ENCODE peak calls at places on chromosomes 11 and 22, in four cellular contexts. H is HepG2, Q is HEK293T, L is GM12878. O is an unnamed sample.

GRCh38 chr11:36195496-36196346 is 93.5 kb downstream of the COMMD9 start:
- DNase-seq in H (no peak), Q (no peak), L (no peak), O (no peak)

GRCh38 chr11:68857037-68857586 is 15.4 kb upstream of the CPT1A start:
- DNase-seq in H (no peak), Q (no peak), L (no peak), O (no peak)

GRCh38 chr11:2569321-2569721 is 124.5 kb downstream of the KCNQ1 start:
- DNase-seq in H (no peak), Q (no peak), L (no peak), O (no peak)

GRCh38 chr11:130121430-130121978 is 38.1 kb upstream of the ST14 start:
- DNase-seq in H (no peak), Q (no peak), L (no peak), O (no peak)

GRCh38 chr11:44916797-44917196 is 33.9 kb downstream of the TP53I11 start:
- DNase-seq in H (no peak), Q (no peak), L (peak; percentile 25), O (no peak)

GRCh38 chr11:66459138-66459778 is 7.4 kb upstream of the PELI3 start:
- DNase-seq in H (no peak), Q (no peak), L (peak; percentile 70), O (no peak)

GRCh38 chr11:30878400-30878799 is 292.2 kb upstream of the MPPED2 start:
- DNase-seq in H (no peak), Q (no peak), L (no peak), O (no peak)

GRCh38 chr11:82732348-82732733 is 1.3 kb downstream of the FAM181B start:
- DNase-seq in H (no peak), Q (no peak), L (no peak), O (no peak)

GRCh38 chr22:42500164-42500835 is 19.3 kb downstream of the RRP7A start:
- DNase-seq in H (no peak), Q (peak; percentile 31), L (peak; percentile 37), O (peak; percentile 95)

GRCh38 chr11:26333906-26334305 is 2.0 kb downstream of the ANO3 start:
- DNase-seq in H (no peak), Q (no peak), L (no peak), O (no peak)

GRCh38 chr11:99795999-99796398 is 775.2 kb downstream of the CNTN5 start:
- DNase-seq in H (no peak), Q (no peak), L (no peak), O (no peak)

GRCh38 chr11:95035316-95035715 is 10.3 kb downstream of the KDM4E start:
- DNase-seq in H (no peak), Q (no peak), L (no peak), O (no peak)

GRCh38 chr11:26229270-26229669 is 102.7 kb upstream of the ANO3 start:
- DNase-seq in H (no peak), Q (no peak), L (no peak), O (no peak)

GRCh38 chr11:123219066-123219697 is 24.1 kb upstream of the CLMP start:
- DNase-seq in H (no peak), Q (no peak), L (no peak), O (no peak)

GRCh38 chr11:65489706-65490310 is 9.0 kb upstream of the MALAT1 start:
- DNase-seq in H (peak; percentile 89), Q (no peak), L (no peak), O (no peak)

GRCh38 chr22:46625113-46625842 is 5.1 kb downstream of the GRAMD4 start:
- DNase-seq in H (no peak), Q (no peak), L (no peak), O (no peak)
- TF ChIP-seq FOXK2 in H (no peak), Q (no peak), L (no peak), O (no peak)

GRCh38 chr11:77474509-77475070 is 696 bp upstream of the PAK1 start:
- DNase-seq in H (no peak), Q (no peak), L (no peak), O (no peak)
- TF ChIP-seq FOXK2 in H (no peak), Q (no peak), L (no peak), O (no peak)

DNA sequence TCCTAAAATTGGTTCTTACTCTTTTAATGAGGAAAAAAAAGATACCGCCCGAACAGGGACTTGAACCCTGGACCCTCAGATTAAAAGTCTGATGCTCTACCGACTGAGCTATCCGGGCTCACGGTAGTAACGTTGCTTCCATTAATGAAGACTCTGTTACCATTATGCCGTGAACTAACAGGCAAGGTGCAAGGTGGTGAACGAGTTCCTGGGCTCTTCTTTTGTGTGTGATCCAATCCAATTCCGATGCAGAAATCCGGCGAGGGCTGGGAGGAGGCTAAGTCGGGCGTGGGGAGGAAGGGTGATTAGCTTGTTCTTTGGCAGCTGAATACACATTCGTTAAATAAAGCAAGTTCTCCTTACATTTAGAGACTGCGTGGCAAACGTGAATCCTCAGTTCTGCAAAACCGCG is 49.0 kb downstream of the OR4D9 start:
- DNase-seq in H (peak; percentile 81), Q (no peak), L (peak; percentile 93), O (peak; percentile 84)
- TF ChIP-seq FOXK2 in H (no peak), Q (no peak), L (no peak), O (peak; percentile 74)

GRCh38 chr22:23678133-23678532 is 12.7 kb upstream of the RGL4 start:
- DNase-seq in H (no peak), Q (no peak), L (no peak), O (no peak)
- TF ChIP-seq FOXK2 in H (no peak), Q (no peak), L (no peak), O (no peak)

GRCh38 chr11:119713361-119714040 is 15.5 kb downstream of the NECTIN1 start:
- DNase-seq in H (peak; percentile 73), Q (no peak), L (no peak), O (no peak)
- TF ChIP-seq FOXK2 in H (no peak), Q (no peak), L (no peak), O (no peak)

GRCh38 chr11:125886997-125887372 is 483 bp upstream of the HYLS1 start:
- DNase-seq in H (no peak), Q (no peak), L (no peak), O (no peak)
- TF ChIP-seq FOXK2 in H (no peak), Q (no peak), L (no peak), O (no peak)